ENCODE peak calls at places on chromosomes 3 and 15, in four cellular contexts. W, I, O and Y are unnamed samples.

GRCh38 chr3:124666067-124666466 is 64.2 kb upstream of the UMPS start:
- DNase-seq in W (no peak), I (no peak), O (no peak), Y (no peak)

GRCh38 chr15:77012868-77013267 is 17.9 kb downstream of the PSTPIP1 start:
- DNase-seq in W (no peak), I (no peak), O (no peak), Y (no peak)

GRCh38 chr3:172209333-172210321 is 170.2 kb downstream of the FNDC3B start:
- DNase-seq in W (no peak), I (no peak), O (peak; percentile 80), Y (no peak)

GRCh38 chr15:99248000-99248727 is 1.2 kb downstream of the TTC23 start:
- DNase-seq in W (no peak), I (no peak), O (no peak), Y (no peak)

GRCh38 chr15:36796161-36796560 is 216.7 kb downstream of the CDIN1 start:
- DNase-seq in W (no peak), I (no peak), O (no peak), Y (no peak)

GRCh38 chr3:76134166-76134565 is 348.8 kb upstream of the ZNF717 start:
- DNase-seq in W (no peak), I (no peak), O (no peak), Y (no peak)

GRCh38 chr3:105594219-105594618 is 227.5 kb downstream of the ALCAM start:
- DNase-seq in W (no peak), I (no peak), O (no peak), Y (peak; percentile 70)

GRCh38 chr3:106457278-106458210 is 588.7 kb upstream of the CBLB start:
- DNase-seq in W (no peak), I (peak; percentile 97), O (no peak), Y (peak; percentile 82)

GRCh38 chr3:104102386-104102785 is 1264.3 kb upstream of the ALCAM start:
- DNase-seq in W (peak; percentile 68), I (peak; percentile 68), O (no peak), Y (peak; percentile 50)

GRCh38 chr3:178707632-178708031 is 171.4 kb downstream of the KCNMB2 start:
- DNase-seq in W (no peak), I (no peak), O (no peak), Y (no peak)

GRCh38 chr3:58994746-58995330 is 55.0 kb downstream of the CFAP20DC start:
- DNase-seq in W (peak; percentile 61), I (peak; percentile 67), O (no peak), Y (peak; percentile 82)

GRCh38 chr15:31901501-31901900 is 128.8 kb upstream of the CHRNA7 start:
- DNase-seq in W (no peak), I (no peak), O (no peak), Y (no peak)

GRCh38 chr3:58463942-58464271 is 28.0 kb upstream of the KCTD6 start:
- DNase-seq in W (no peak), I (no peak), O (no peak), Y (no peak)

GRCh38 chr3:5197470-5198312 is 10.2 kb downstream of the EDEM1 start:
- DNase-seq in W (no peak), I (peak; percentile 76), O (no peak), Y (peak; percentile 73)

GRCh38 chr15:74795961-74796625 is 14.2 kb downstream of the CSK start:
- DNase-seq in W (no peak), I (no peak), O (no peak), Y (no peak)

GRCh38 chr3:196604548-196604947 is 34.9 kb upstream of the NRROS start:
- DNase-seq in W (no peak), I (no peak), O (no peak), Y (no peak)

GRCh38 chr3:132209860-132210259 is 107.3 kb upstream of the ACP3 start:
- DNase-seq in W (no peak), I (no peak), O (no peak), Y (no peak)

GRCh38 chr3:132211896-132212295 is 105.3 kb upstream of the ACP3 start:
- DNase-seq in W (no peak), I (peak; percentile 18), O (no peak), Y (no peak)

GRCh38 chr3:132205609-132206008 is 111.6 kb upstream of the ACP3 start:
- DNase-seq in W (no peak), I (no peak), O (no peak), Y (no peak)

DNA sequence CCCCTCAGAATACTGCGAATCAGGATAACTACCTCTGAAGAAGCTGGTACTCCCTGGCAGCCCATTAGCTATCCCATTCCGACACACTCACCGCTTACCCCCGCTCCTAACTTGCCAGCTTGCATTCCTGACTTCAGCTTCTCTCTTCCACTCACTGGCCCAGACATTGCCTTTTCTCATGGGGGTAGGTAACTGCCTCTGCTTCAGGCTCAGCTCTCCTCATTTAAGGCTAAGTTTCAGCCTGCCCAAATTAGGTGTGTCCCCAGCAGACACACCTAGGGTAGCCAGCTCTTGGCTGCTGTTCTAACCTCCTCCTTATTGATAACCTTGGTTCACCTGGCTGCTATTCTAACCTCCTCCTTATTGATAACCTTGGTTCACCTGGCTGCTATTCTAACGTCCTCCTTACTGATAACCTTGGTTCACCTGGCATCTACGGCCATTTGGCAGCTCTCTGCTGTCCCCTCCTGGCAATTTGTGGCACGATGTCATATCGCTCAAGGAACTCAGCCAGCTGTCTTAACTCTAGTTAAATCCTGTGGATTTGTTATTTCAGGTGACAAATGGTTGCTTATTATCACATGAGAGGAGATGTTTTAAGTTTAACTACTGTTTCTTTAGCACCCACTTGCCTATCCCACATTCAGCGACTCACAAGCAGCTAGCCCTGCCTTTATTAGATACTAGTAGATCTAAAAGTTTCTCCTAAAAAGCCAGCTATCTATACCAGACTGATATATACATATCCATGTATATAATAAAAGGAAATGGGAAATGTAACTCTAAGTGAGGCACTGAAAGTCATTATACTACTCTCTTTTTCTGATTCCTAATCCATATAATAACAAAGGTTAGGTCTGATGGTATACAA is 106.5 kb upstream of the ACP3 start:
- DNase-seq in W (peak; percentile 36), I (no peak), O (peak; percentile 63), Y (no peak)
- TF ChIP-seq CTCF in W (peak; percentile 25), I (peak; percentile 36), O (peak; percentile 47), Y (peak; percentile 63)

DNA sequence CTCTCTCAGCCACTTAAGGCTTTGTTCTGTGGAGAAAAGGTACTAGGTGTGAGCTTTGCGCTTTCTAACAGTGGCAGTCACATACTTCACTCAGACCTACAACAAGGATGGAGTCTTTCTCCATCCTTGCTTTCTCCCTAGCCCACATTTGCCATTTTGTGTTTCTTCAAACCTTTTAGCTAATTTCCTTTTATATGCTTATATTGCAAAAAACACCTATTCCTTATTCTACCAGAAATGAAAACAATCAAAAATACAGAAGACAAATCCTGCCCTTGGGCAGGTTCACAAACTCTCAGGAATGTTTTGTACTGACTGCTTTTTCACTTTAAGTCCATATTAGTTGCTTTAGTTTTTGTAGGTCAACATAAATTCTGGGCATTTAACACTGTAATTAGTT is 914.2 kb downstream of the SQOR start:
- DNase-seq in W (no peak), I (no peak), O (no peak), Y (no peak)
- TF ChIP-seq CTCF in W (no peak), I (no peak), O (no peak), Y (no peak)

DNA sequence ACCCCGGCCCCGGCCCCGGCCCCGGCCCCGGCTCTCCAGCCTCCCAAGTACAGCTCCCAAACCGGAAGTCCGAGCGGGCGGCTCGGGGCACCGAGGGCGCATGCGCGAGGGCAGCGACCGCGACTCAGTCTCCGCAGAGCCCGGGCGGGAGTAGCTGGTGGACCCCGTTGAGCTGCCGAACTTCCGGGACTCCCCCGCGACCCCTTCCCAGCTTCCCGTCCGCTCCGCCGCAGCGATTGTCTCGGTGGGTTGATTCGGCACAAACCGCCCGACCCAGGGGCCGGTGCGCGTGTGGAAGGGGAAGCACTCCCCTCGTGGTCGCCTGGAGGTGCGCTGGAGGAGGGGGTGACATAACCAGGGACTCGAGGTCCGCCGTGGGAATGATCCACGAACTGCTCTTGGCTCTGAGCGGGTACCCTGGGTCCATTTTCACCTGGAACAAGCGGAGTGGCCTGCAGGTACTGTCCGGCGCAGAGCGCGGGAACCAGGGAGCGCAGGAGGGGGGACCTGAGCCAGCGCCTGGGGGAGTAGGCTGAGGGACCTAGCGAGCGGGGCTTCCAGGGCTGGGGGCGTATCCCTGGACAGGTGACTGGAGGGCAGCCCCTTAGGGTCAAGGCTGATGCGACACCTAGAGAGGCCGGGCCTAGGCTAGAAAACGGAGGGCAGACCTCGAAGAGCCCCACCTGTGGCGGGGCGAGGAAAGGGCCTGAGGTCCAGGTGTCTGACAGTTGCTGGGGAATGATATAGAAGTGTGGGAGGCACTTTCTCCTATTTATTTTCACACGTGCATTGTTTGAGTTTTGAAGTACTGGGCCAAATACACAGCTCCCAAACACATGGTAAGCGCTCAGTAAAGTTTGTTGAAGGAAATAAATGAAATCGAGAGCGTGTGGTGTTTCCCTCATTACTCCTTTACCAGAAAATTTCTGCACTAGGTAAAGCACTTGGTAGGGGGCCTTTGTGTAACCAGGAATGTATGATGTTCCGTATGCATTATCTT is at the start of the genes TUBGCP4 and ZSCAN29:
- DNase-seq in W (peak; percentile 92), I (peak; percentile 68), O (peak; percentile 78), Y (peak; percentile 78)
- TF ChIP-seq CTCF in W (peak; percentile 31), I (peak; percentile 21), O (peak; percentile 31), Y (peak; percentile 45)

GRCh38 chr15:89496155-89497098 is at the start of gene RHCG:
- DNase-seq in W (peak; percentile 72), I (peak; percentile 9), O (no peak), Y (peak; percentile 58)
- TF ChIP-seq CTCF in W (peak; percentile 61), I (peak; percentile 19), O (no peak), Y (peak; percentile 37)

GRCh38 chr3:49842843-49843242 is 13.5 kb downstream of the TRAIP start:
- DNase-seq in W (no peak), I (no peak), O (no peak), Y (no peak)

GRCh38 chr3:49839193-49839809 is 17.1 kb downstream of the TRAIP start:
- DNase-seq in W (peak; percentile 83), I (peak; percentile 79), O (peak; percentile 81), Y (peak; percentile 86)

GRCh38 chr3:49841806-49842205 is 14.6 kb downstream of the TRAIP start:
- DNase-seq in W (no peak), I (no peak), O (no peak), Y (no peak)

GRCh38 chr3:49840371-49840770 is 16.0 kb downstream of the TRAIP start:
- DNase-seq in W (no peak), I (peak; percentile 35), O (no peak), Y (peak; percentile 8)

DNA sequence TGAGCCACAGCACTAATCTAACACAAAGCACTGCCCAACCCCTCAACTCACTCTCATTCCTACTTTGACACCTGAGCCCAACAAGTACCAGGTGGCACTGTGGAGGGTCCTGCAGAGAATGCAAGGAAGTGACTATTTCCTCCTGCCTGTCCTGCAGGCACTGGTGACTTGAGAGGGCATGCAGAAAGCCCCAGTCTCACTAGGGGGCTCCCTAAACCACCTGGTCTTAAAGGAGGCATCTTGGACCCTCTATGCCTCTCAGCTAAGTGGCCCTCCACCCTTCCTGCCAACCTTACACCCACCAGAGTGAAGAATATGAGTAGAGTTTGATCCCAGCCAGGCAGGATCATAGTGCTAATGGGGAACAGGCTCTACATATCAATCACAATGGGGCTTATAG is 15.2 kb downstream of the TRAIP start:
- DNase-seq in W (peak; percentile 49), I (no peak), O (no peak), Y (peak; percentile 39)
- TF ChIP-seq CTCF in W (peak; percentile 48), I (peak; percentile 39), O (peak; percentile 8), Y (peak; percentile 43)

GRCh38 chr3:98812851-98813374 is 49.8 kb downstream of the ST3GAL6 start:
- DNase-seq in W (peak; percentile 45), I (peak; percentile 46), O (peak; percentile 53), Y (peak; percentile 68)
- TF ChIP-seq CTCF in W (peak; percentile 55), I (peak; percentile 68), O (peak; percentile 67), Y (peak; percentile 52)

GRCh38 chr15:100981086-100981485 is 61.9 kb downstream of the LRRK1 start:
- DNase-seq in W (no peak), I (no peak), O (no peak), Y (no peak)
- TF ChIP-seq CTCF in W (no peak), I (no peak), O (no peak), Y (no peak)